ENCODE peak calls at places on chromosomes 6 and 20, in six cellular contexts. One of them, this sample, is unnamed.
A peak's percentile ranks its signal among the peaks of the same experiment; 100 is the strongest.

GRCh38 chr20:38109657-38110524 is 55.2 kb downstream of the TGM2 start:
- DNase-seq in PC-3: peak; percentile 99
- DNase-seq in endothelial cell of umbilical vein: peak; percentile 84
- DNase-seq in A673: no peak
- DNase-seq in fibroblast of lung: peak; percentile 96
- DNase-seq in mammary epithelial cell: peak; percentile 85
- DNase-seq in this sample: no peak

GRCh38 chr6:8195040-8195713 is 92.8 kb upstream of the EEF1E1 start:
- DNase-seq in endothelial cell of umbilical vein: no peak
- DNase-seq in mammary epithelial cell: no peak
- DNase-seq in PC-3: no peak
- DNase-seq in fibroblast of lung: no peak
- DNase-seq in A673: peak; percentile 53
- DNase-seq in this sample: no peak

GRCh38 chr20:15020845-15021244 is 683.4 kb upstream of the FLRT3 start:
- DNase-seq in PC-3: no peak
- DNase-seq in mammary epithelial cell: no peak
- DNase-seq in fibroblast of lung: no peak
- DNase-seq in A673: no peak
- DNase-seq in endothelial cell of umbilical vein: no peak
- DNase-seq in this sample: no peak

GRCh38 chr20:63682384-63683139 is 13.9 kb upstream of the TNFRSF6B start:
- DNase-seq in PC-3: peak; percentile 100
- DNase-seq in mammary epithelial cell: peak; percentile 99
- DNase-seq in endothelial cell of umbilical vein: peak; percentile 92
- DNase-seq in fibroblast of lung: peak; percentile 95
- DNase-seq in A673: peak; percentile 78
- DNase-seq in this sample: no peak

GRCh38 chr20:38498909-38499308 is 26.3 kb downstream of the RALGAPB start:
- DNase-seq in A673: no peak
- DNase-seq in mammary epithelial cell: no peak
- DNase-seq in PC-3: peak; percentile 10
- DNase-seq in endothelial cell of umbilical vein: no peak
- DNase-seq in fibroblast of lung: no peak
- DNase-seq in this sample: no peak

GRCh38 chr6:108653864-108654402 is 93.2 kb downstream of the FOXO3 start:
- DNase-seq in endothelial cell of umbilical vein: peak; percentile 15
- DNase-seq in PC-3: peak; percentile 14
- DNase-seq in mammary epithelial cell: no peak
- DNase-seq in A673: no peak
- DNase-seq in fibroblast of lung: peak; percentile 60
- DNase-seq in this sample: no peak

GRCh38 chr20:49852522-49853055 is 40.0 kb downstream of the SLC9A8 start:
- DNase-seq in mammary epithelial cell: no peak
- DNase-seq in endothelial cell of umbilical vein: no peak
- DNase-seq in PC-3: no peak
- DNase-seq in fibroblast of lung: no peak
- DNase-seq in A673: no peak
- DNase-seq in this sample: no peak

GRCh38 chr6:16041327-16041726 is 87.6 kb upstream of the MYLIP start:
- DNase-seq in mammary epithelial cell: no peak
- DNase-seq in fibroblast of lung: no peak
- DNase-seq in A673: no peak
- DNase-seq in endothelial cell of umbilical vein: no peak
- DNase-seq in PC-3: no peak
- DNase-seq in this sample: no peak

GRCh38 chr20:17825949-17826843 is 126.4 kb downstream of the BANF2 start:
- DNase-seq in fibroblast of lung: no peak
- DNase-seq in mammary epithelial cell: no peak
- DNase-seq in A673: no peak
- DNase-seq in PC-3: peak; percentile 49
- DNase-seq in endothelial cell of umbilical vein: no peak
- DNase-seq in this sample: no peak

GRCh38 chr20:32727663-32728062 is 15.6 kb downstream of the COMMD7 start:
- DNase-seq in endothelial cell of umbilical vein: no peak
- DNase-seq in mammary epithelial cell: peak; percentile 54
- DNase-seq in A673: no peak
- DNase-seq in PC-3: no peak
- DNase-seq in fibroblast of lung: peak; percentile 76
- DNase-seq in this sample: no peak

GRCh38 chr6:15021074-15021473 is 224.8 kb upstream of the JARID2 start:
- DNase-seq in endothelial cell of umbilical vein: no peak
- DNase-seq in PC-3: no peak
- DNase-seq in fibroblast of lung: no peak
- DNase-seq in mammary epithelial cell: no peak
- DNase-seq in A673: no peak
- DNase-seq in this sample: no peak

GRCh38 chr20:57435105-57435497 is 43.9 kb downstream of the RBM38 start:
- DNase-seq in PC-3: no peak
- DNase-seq in fibroblast of lung: no peak
- DNase-seq in mammary epithelial cell: no peak
- DNase-seq in endothelial cell of umbilical vein: no peak
- DNase-seq in A673: no peak
- DNase-seq in this sample: no peak
- TF ChIP-seq EZH2 in PC-3: no peak
- TF ChIP-seq EZH2 in fibroblast of lung: no peak
- TF ChIP-seq EZH2 in mammary epithelial cell: no peak
- TF ChIP-seq EZH2 in endothelial cell of umbilical vein: no peak
- TF ChIP-seq EZH2 in A673: no peak
- TF ChIP-seq EZH2 in this sample: no peak

GRCh38 chr20:4083103-4083864 is 67.9 kb upstream of the RNF24 start:
- DNase-seq in A673: no peak
- DNase-seq in endothelial cell of umbilical vein: no peak
- DNase-seq in fibroblast of lung: no peak
- DNase-seq in mammary epithelial cell: no peak
- DNase-seq in PC-3: no peak
- DNase-seq in this sample: no peak
- TF ChIP-seq EZH2 in A673: no peak
- TF ChIP-seq EZH2 in endothelial cell of umbilical vein: no peak
- TF ChIP-seq EZH2 in fibroblast of lung: no peak
- TF ChIP-seq EZH2 in mammary epithelial cell: no peak
- TF ChIP-seq EZH2 in PC-3: no peak
- TF ChIP-seq EZH2 in this sample: no peak

GRCh38 chr20:58515240-58516212 is at the start of gene APCDD1L:
- DNase-seq in endothelial cell of umbilical vein: no peak
- DNase-seq in mammary epithelial cell: peak; percentile 61
- DNase-seq in PC-3: peak; percentile 89
- DNase-seq in fibroblast of lung: peak; percentile 65
- DNase-seq in A673: no peak
- DNase-seq in this sample: no peak
- TF ChIP-seq EZH2 in endothelial cell of umbilical vein: no peak
- TF ChIP-seq EZH2 in mammary epithelial cell: no peak
- TF ChIP-seq EZH2 in PC-3: no peak
- TF ChIP-seq EZH2 in fibroblast of lung: no peak
- TF ChIP-seq EZH2 in A673: no peak
- TF ChIP-seq EZH2 in this sample: no peak

DNA sequence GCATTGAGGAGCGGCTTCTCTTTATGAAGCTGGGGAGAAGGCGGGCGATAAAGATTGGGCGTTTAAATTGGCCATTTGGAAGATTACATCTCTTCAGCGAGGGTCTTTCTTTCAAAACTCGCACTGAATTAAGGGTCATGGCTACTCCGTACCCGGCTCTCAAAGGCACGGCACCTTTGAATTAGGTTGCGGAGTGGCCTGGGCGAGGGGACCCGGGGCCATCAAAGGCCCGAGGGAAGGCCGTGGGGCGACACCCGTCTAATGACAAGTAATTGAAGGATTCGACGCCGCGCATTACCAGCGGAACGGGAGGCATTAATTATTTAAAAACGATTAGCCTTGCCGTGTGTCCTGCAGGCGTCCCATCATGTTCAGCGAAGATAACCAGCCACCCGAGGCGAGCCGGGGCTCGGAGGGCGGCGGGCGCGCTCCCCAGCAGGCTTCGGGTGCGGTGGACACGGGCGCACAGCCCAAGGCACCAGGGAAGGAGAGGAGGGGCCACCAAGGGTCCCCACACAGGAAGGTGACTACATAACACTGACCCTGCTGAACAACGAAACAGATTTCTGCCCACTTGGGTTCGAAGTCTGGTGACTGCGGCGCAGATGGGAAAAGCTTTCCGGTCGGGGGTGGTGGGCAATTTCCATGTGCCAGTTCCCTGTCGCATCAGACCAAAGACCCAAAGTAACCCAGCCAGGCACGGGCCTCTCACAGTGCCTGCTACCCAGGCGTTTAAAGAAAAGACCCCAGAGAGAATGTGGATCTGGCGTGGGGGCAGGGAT is 7.4 kb downstream of the FOXA2 start:
- DNase-seq in PC-3: no peak
- DNase-seq in fibroblast of lung: no peak
- DNase-seq in mammary epithelial cell: no peak
- DNase-seq in endothelial cell of umbilical vein: no peak
- DNase-seq in A673: no peak
- DNase-seq in this sample: no peak
- TF ChIP-seq EZH2 in PC-3: no peak
- TF ChIP-seq EZH2 in fibroblast of lung: no peak
- TF ChIP-seq EZH2 in mammary epithelial cell: no peak
- TF ChIP-seq EZH2 in endothelial cell of umbilical vein: peak; percentile 51
- TF ChIP-seq EZH2 in A673: no peak
- TF ChIP-seq EZH2 in this sample: no peak

GRCh38 chr20:61705909-61706308 is 359.8 kb downstream of the TAF4 start:
- DNase-seq in mammary epithelial cell: no peak
- DNase-seq in fibroblast of lung: no peak
- DNase-seq in endothelial cell of umbilical vein: no peak
- DNase-seq in A673: no peak
- DNase-seq in PC-3: no peak
- DNase-seq in this sample: no peak
- TF ChIP-seq EZH2 in mammary epithelial cell: no peak
- TF ChIP-seq EZH2 in fibroblast of lung: no peak
- TF ChIP-seq EZH2 in endothelial cell of umbilical vein: no peak
- TF ChIP-seq EZH2 in A673: no peak
- TF ChIP-seq EZH2 in PC-3: no peak
- TF ChIP-seq EZH2 in this sample: no peak